ENCODE peak calls at places on chromosomes 3 and 15, in five cellular contexts. Q, V, F, C and J are unnamed samples.
A peak's percentile ranks its signal among the peaks of the same experiment; 100 is the strongest.

GRCh38 chr3:99651561-99651960 is 13.2 kb downstream of the COL8A1 start:
- DNase-seq in V (peak; percentile 31), Q (peak; percentile 90), F (no peak), C (peak; percentile 23), J (peak; percentile 57)

GRCh38 chr3:133763797-133764734 is 17.9 kb downstream of the TF start:
- DNase-seq in C (no peak), Q (no peak), V (no peak), F (no peak), J (no peak)

GRCh38 chr3:9067352-9067975 is 104.2 kb upstream of the RAD18 start:
- DNase-seq in V (peak; percentile 71), C (peak; percentile 41), Q (peak; percentile 57), F (peak; percentile 71), J (peak; percentile 61)

GRCh38 chr3:162765524-162765923 is 1268.9 kb downstream of the OTOL1 start:
- DNase-seq in Q (no peak), V (no peak), C (no peak), F (no peak), J (no peak)

GRCh38 chr3:130849111-130849552 is 44.8 kb upstream of the ATP2C1 start:
- DNase-seq in V (no peak), F (peak; percentile 68), C (peak; percentile 70), Q (peak; percentile 77), J (no peak)

GRCh38 chr15:63089260-63090043 is 32.2 kb upstream of the LACTB start:
- DNase-seq in F (no peak), V (no peak), Q (peak; percentile 65), C (peak; percentile 38), J (peak; percentile 82)

GRCh38 chr15:57198654-57199241 is 177.6 kb upstream of the CGNL1 start:
- DNase-seq in V (no peak), Q (peak; percentile 42), F (peak; percentile 62), C (peak; percentile 34), J (no peak)

GRCh38 chr3:190443257-190443656 is 6.4 kb downstream of the TMEM207 start:
- DNase-seq in V (no peak), Q (no peak), F (no peak), C (no peak), J (no peak)

GRCh38 chr15:90085565-90085964 is 16.7 kb downstream of the IDH2 start:
- DNase-seq in V (no peak), C (no peak), F (no peak), Q (no peak), J (no peak)

GRCh38 chr3:70824078-70824477 is 511.6 kb upstream of the MDFIC2 start:
- DNase-seq in Q (no peak), F (no peak), C (no peak), V (no peak), J (no peak)

GRCh38 chr3:134354612-134355275 is 19.5 kb downstream of the AMOTL2 start:
- DNase-seq in Q (no peak), C (no peak), F (no peak), V (no peak), J (no peak)

GRCh38 chr3:124609402-124609801 is 120.8 kb upstream of the UMPS start:
- DNase-seq in C (peak; percentile 33), V (no peak), Q (no peak), F (peak; percentile 80), J (no peak)

GRCh38 chr15:67511606-67512005 is 9.3 kb upstream of the C15orf61 start:
- DNase-seq in V (no peak), C (no peak), Q (no peak), F (no peak), J (no peak)

GRCh38 chr3:66416556-66417304 is 84.1 kb downstream of the LRIG1 start:
- DNase-seq in C (no peak), F (no peak), Q (no peak), V (no peak), J (no peak)

GRCh38 chr15:40307421-40308165 is at the start of gene PLCB2:
- DNase-seq in V (no peak), Q (no peak), F (peak; percentile 82), C (peak; percentile 55), J (no peak)

GRCh38 chr3:80213076-80213475 is 445.3 kb upstream of the ROBO1 start:
- DNase-seq in F (no peak), Q (no peak), C (no peak), V (no peak), J (no peak)

GRCh38 chr3:196684548-196685407 is 27.3 kb downstream of the CEP19 start:
- DNase-seq in F (peak; percentile 87), V (peak; percentile 66), Q (peak; percentile 60), C (peak; percentile 71), J (peak; percentile 49)

GRCh38 chr3:46845397-46845859 is 17.8 kb downstream of the MYL3 start:
- DNase-seq in F (no peak), Q (peak; percentile 83), C (peak; percentile 65), V (peak; percentile 80), J (peak; percentile 84)

GRCh38 chr15:72231847-72232461 is 964 bp upstream of the PKM start:
- DNase-seq in C (peak; percentile 59), Q (peak; percentile 33), F (peak; percentile 64), V (no peak), J (peak; percentile 43)

GRCh38 chr15:101010781-101011180 is 91.6 kb downstream of the LRRK1 start:
- DNase-seq in V (no peak), C (peak; percentile 6), F (no peak), Q (no peak), J (no peak)

GRCh38 chr3:106256249-106256957 is 387.6 kb upstream of the CBLB start:
- DNase-seq in Q (no peak), F (no peak), C (no peak), V (no peak), J (no peak)
- TF ChIP-seq POLR2A in Q (no peak), F (no peak), C (no peak), V (no peak), J (no peak)

DNA sequence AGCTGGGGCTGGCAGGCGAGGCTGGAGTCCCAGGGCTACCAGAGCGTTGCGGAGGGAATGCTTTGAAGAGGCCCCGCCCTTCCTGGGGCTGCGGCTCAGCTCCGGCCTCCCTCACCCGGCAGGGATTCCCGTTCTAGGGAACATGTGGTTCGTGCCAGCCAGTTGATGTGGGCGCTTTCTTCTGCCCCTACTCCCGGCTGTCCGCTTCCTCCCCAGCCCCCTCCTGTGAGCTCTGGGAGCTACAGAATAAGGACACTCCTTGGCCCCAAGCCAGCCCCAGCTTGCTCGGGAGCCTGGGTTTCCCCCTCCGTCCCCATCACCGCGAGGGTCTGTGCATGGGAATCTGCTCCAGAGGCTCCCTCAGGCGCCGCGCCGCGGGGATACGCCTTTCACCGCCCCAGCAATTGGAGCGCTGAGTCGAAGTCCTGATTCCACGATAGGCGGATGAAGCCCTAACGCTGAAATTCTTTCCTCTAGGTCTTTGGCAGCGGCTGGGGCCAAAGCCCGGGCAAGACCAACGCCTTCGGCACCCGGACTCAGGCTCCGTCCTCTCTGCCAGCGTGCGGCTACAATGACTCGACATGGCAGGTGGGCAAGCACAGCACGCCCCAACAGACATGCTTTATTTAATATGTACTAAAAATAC is 69.5 kb downstream of the KLF15 start:
- DNase-seq in C (peak; percentile 53), F (no peak), V (peak; percentile 73), Q (peak; percentile 84), J (peak; percentile 63)
- H3K4me3 ChIP-seq in C (peak overlapping the region; percentile 26), F (peak overlapping the region; percentile 43), V (peak overlapping the region; percentile 33), Q (no peak overlapping the region), J (peak overlapping the region; percentile 26)

DNA sequence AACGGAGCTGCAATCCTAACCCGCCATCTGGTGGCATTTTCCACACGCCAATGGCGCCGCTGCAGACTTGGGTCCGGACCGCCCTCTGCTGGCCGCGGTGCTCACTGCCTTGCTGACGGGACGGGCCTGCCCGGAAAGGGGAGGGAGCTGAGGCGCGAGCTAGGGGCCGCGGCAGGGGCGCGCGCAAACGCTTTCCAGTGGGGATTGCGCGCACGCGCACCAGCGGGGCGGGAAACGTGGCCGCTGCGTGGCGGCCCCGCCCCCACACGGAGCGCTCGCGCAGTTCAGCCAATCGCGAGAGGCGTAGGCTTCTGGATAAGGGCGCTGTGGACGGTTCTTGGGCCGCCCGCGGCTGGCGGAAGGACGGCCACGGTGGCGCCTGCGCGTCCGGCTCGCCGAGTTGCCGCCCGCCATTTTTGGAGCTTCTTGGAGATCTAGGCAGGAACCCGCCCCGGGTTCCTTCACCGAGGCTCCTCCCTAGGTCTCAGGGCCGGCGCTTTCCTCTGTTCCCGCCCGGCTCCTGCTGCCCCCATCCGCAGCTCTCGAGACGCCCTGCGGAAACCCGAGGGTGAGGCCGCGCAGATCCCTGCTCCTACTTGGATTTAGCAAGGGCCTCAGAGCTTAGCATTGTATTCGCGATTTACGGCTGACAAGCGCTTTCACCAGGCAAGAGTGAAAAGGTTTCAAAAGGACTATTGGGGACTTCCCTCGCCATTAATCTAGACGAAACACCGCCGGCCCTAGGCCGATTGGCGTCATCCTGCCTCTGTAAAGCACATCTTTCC is at the start of gene STAG1:
- DNase-seq in Q (peak; percentile 99), C (peak; percentile 99), F (peak; percentile 99), V (peak; percentile 99), J (peak; percentile 99)
- TF ChIP-seq POLR2A in Q (peak; percentile 89), C (peak; percentile 90), F (peak; percentile 85), V (peak; percentile 73), J (peak; percentile 83)

GRCh38 chr15:55318588-55319494 is at the start of the genes PIGB and PIGBOS1:
- DNase-seq in V (peak; percentile 81), F (peak; percentile 93), Q (peak; percentile 89), C (peak; percentile 90), J (peak; percentile 81)

GRCh38 chr15:55322452-55322851 is 3.4 kb downstream of the PIGB start:
- DNase-seq in C (no peak), F (no peak), Q (no peak), V (no peak), J (no peak)

GRCh38 chr15:55320963-55321362 is 1.9 kb downstream of the PIGB start:
- DNase-seq in Q (no peak), F (no peak), V (no peak), C (no peak), J (no peak)

DNA sequence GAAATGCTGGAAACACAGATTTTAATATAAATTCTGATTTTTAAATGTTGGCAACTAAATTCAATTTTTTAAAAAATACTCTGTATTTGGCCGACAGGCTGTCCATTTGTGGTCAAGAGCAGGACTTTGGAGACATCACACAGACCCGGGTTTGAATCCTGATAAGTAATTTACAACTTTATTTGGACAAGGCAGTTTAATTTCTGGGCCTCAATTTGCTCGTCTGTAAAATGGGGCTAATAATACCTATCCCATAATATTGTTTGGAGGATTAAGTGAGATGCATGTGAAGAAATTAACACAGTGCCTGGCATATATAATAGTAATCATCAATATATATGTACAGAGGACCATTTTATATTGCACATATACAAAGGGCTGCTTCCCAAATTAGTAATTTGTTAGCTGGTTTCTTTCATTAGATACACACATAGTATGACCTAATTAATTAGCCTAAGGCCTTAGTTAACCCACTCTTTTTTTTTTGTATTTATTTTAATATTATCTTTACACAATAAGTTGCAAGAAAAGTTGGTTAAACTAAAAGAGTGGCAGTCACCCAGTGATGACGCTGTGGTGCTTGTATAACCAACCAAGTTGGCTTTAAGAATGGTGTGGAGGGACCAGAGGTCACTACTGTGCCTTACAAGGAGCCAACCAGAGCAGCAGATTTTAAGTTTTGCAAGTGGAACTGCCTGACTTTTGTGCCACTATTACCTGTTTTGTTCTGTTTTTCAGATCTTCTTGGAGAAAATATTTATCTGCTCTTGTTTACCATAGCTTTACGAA is 709 bp downstream of the PIGB start:
- DNase-seq in F (no peak), C (peak; percentile 21), Q (peak; percentile 60), V (peak; percentile 22), J (no peak)
- H3K4me3 ChIP-seq in F (peak overlapping the region; percentile 99), C (peak overlapping the region; percentile 69), Q (peak overlapping the region; percentile 99), V (peak overlapping the region; percentile 56), J (peak overlapping the region; percentile 60)

DNA sequence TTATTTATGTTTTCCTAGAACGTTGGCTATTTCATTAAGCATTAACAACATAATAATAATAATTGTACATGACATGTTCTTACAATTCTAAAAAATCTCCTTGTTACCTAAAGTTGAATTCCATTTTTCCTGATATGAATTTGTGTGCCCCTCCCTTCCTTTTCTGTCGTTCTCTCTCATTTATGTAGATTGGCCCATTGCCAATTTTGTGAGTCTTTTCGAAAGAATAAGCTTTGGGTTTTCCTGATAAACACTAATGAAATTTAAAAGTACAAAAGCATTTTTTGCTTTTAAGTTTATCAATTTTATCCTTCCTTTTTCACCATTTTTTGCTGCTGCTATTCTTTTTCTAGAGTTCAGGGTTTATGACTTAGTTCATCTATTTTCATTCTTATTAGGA is 44.9 kb downstream of the PRR23E start:
- DNase-seq in F (no peak), Q (no peak), C (no peak), V (no peak), J (no peak)
- TF ChIP-seq POLR2A in F (no peak), Q (no peak), C (no peak), V (no peak), J (no peak)